ENCODE peak calls at places on chromosomes 1 and 21, in six cellular contexts. One of them, this sample, is unnamed.

GRCh38 chr1:232904566-232904965 is 45.8 kb upstream of the NTPCR start:
- DNase-seq in breast epithelium: no peak
- DNase-seq in nucleus accumbens: no peak
- DNase-seq in aorta: no peak
- DNase-seq in HCT116: no peak
- DNase-seq in fibroblast of the aortic adventitia: peak; percentile 48
- DNase-seq in this sample: no peak

GRCh38 chr1:213993929-213994328 is 6.2 kb downstream of the PROX1 start:
- DNase-seq in breast epithelium: no peak
- DNase-seq in nucleus accumbens: no peak
- DNase-seq in aorta: no peak
- DNase-seq in HCT116: no peak
- DNase-seq in fibroblast of the aortic adventitia: no peak
- DNase-seq in this sample: no peak

GRCh38 chr1:33099290-33100118 is 18.6 kb downstream of the AZIN2 start:
- DNase-seq in breast epithelium: peak; percentile 69
- DNase-seq in nucleus accumbens: no peak
- DNase-seq in aorta: peak; percentile 77
- DNase-seq in HCT116: peak; percentile 90
- DNase-seq in fibroblast of the aortic adventitia: peak; percentile 100
- DNase-seq in this sample: no peak

GRCh38 chr1:56442456-56442855 is 136.9 kb downstream of the PLPP3 start:
- DNase-seq in breast epithelium: no peak
- DNase-seq in nucleus accumbens: no peak
- DNase-seq in aorta: no peak
- DNase-seq in HCT116: no peak
- DNase-seq in fibroblast of the aortic adventitia: no peak
- DNase-seq in this sample: no peak

GRCh38 chr1:81179239-81179638 is 621.5 kb upstream of the ADGRL2 start:
- DNase-seq in breast epithelium: no peak
- DNase-seq in nucleus accumbens: no peak
- DNase-seq in aorta: no peak
- DNase-seq in HCT116: peak; percentile 19
- DNase-seq in fibroblast of the aortic adventitia: peak; percentile 85
- DNase-seq in this sample: no peak

GRCh38 chr1:16677552-16678423 is 11.0 kb upstream of the RNU1-3 start:
- DNase-seq in breast epithelium: no peak
- DNase-seq in nucleus accumbens: no peak
- DNase-seq in aorta: peak; percentile 47
- DNase-seq in HCT116: peak; percentile 79
- DNase-seq in fibroblast of the aortic adventitia: peak; percentile 71
- DNase-seq in this sample: peak; percentile 27

GRCh38 chr1:156126701-156127534 is 12.4 kb downstream of the LMNA start:
- DNase-seq in breast epithelium: no peak
- DNase-seq in nucleus accumbens: no peak
- DNase-seq in aorta: peak; percentile 79
- DNase-seq in HCT116: peak; percentile 70
- DNase-seq in fibroblast of the aortic adventitia: peak; percentile 90
- DNase-seq in this sample: no peak

GRCh38 chr21:29287383-29287782 is 11.3 kb upstream of the BACH1 start:
- DNase-seq in breast epithelium: no peak
- DNase-seq in nucleus accumbens: no peak
- DNase-seq in aorta: no peak
- DNase-seq in HCT116: no peak
- DNase-seq in fibroblast of the aortic adventitia: peak; percentile 31
- DNase-seq in this sample: no peak

GRCh38 chr1:14952626-14953314 is 200.8 kb upstream of the TMEM51 start:
- DNase-seq in breast epithelium: no peak
- DNase-seq in nucleus accumbens: no peak
- DNase-seq in aorta: no peak
- DNase-seq in HCT116: no peak
- DNase-seq in fibroblast of the aortic adventitia: no peak
- DNase-seq in this sample: no peak

GRCh38 chr1:211353562-211354212 is 27.1 kb downstream of the TRAF5 start:
- DNase-seq in breast epithelium: no peak
- DNase-seq in nucleus accumbens: no peak
- DNase-seq in aorta: no peak
- DNase-seq in HCT116: no peak
- DNase-seq in fibroblast of the aortic adventitia: no peak
- DNase-seq in this sample: no peak

GRCh38 chr1:226873771-226874578 is 3.6 kb downstream of the PSEN2 start:
- DNase-seq in breast epithelium: no peak
- DNase-seq in nucleus accumbens: no peak
- DNase-seq in aorta: no peak
- DNase-seq in HCT116: no peak
- DNase-seq in fibroblast of the aortic adventitia: no peak
- DNase-seq in this sample: no peak

GRCh38 chr1:69737527-69738176 is 169.9 kb downstream of the LRRC7 start:
- DNase-seq in breast epithelium: no peak
- DNase-seq in nucleus accumbens: no peak
- DNase-seq in aorta: no peak
- DNase-seq in HCT116: peak; percentile 61
- DNase-seq in fibroblast of the aortic adventitia: peak; percentile 85
- DNase-seq in this sample: no peak

GRCh38 chr1:21238141-21238800 is 52.0 kb downstream of the ECE1 start:
- DNase-seq in breast epithelium: no peak
- DNase-seq in nucleus accumbens: no peak
- DNase-seq in aorta: peak; percentile 69
- DNase-seq in HCT116: no peak
- DNase-seq in fibroblast of the aortic adventitia: no peak
- DNase-seq in this sample: no peak

GRCh38 chr1:26483980-26484379 is 11.7 kb downstream of the HMGN2 start:
- DNase-seq in breast epithelium: no peak
- DNase-seq in nucleus accumbens: no peak
- DNase-seq in aorta: no peak
- DNase-seq in HCT116: no peak
- DNase-seq in fibroblast of the aortic adventitia: peak; percentile 51
- DNase-seq in this sample: no peak

GRCh38 chr1:94947453-94947852 is 20.5 kb upstream of the CNN3 start:
- DNase-seq in breast epithelium: no peak
- DNase-seq in nucleus accumbens: no peak
- DNase-seq in aorta: no peak
- DNase-seq in HCT116: no peak
- DNase-seq in fibroblast of the aortic adventitia: peak; percentile 92
- DNase-seq in this sample: no peak

GRCh38 chr1:42317308-42317707 is 17.7 kb downstream of the FOXJ3 start:
- DNase-seq in breast epithelium: no peak
- DNase-seq in nucleus accumbens: no peak
- DNase-seq in aorta: no peak
- DNase-seq in HCT116: no peak
- DNase-seq in fibroblast of the aortic adventitia: no peak
- DNase-seq in this sample: no peak

GRCh38 chr1:12336436-12336835 is 106.6 kb downstream of the VPS13D start:
- DNase-seq in breast epithelium: no peak
- DNase-seq in nucleus accumbens: no peak
- DNase-seq in aorta: no peak
- DNase-seq in HCT116: no peak
- DNase-seq in fibroblast of the aortic adventitia: peak; percentile 49
- DNase-seq in this sample: no peak

GRCh38 chr1:6005276-6005917 is 13.2 kb upstream of the NPHP4 start:
- DNase-seq in breast epithelium: peak; percentile 40
- DNase-seq in nucleus accumbens: no peak
- DNase-seq in aorta: peak; percentile 34
- DNase-seq in HCT116: no peak
- DNase-seq in fibroblast of the aortic adventitia: no peak
- DNase-seq in this sample: no peak

GRCh38 chr1:79044974-79045650 is 38.6 kb upstream of the ADGRL4 start:
- DNase-seq in breast epithelium: no peak
- DNase-seq in nucleus accumbens: no peak
- DNase-seq in aorta: peak; percentile 46
- DNase-seq in HCT116: peak; percentile 16
- DNase-seq in fibroblast of the aortic adventitia: peak; percentile 19
- DNase-seq in this sample: no peak

GRCh38 chr1:40650075-40650474 is 15.4 kb downstream of the RIMS3 start:
- DNase-seq in breast epithelium: no peak
- DNase-seq in nucleus accumbens: no peak
- DNase-seq in aorta: no peak
- DNase-seq in HCT116: no peak
- DNase-seq in fibroblast of the aortic adventitia: no peak
- DNase-seq in this sample: peak; percentile 31

This sample was measured in germinal center.